ENCODE peak calls at places on chromosomes 2 and 18, in eight cellular contexts. One of them, this sample, is unnamed.

GRCh38 chr2:35454966-35455638 is 900.5 kb upstream of the CRIM1 start:
- DNase-seq in NCI-H2081: no peak
- DNase-seq in amniotic stem cell: no peak
- DNase-seq in activated CD4-positive, alpha-beta T cell treated with anti-CD3 and anti-CD28 coated beads, Interleukin-2, amount 50 U/mL, for 1 hour: no peak
- DNase-seq in activated T-helper 1 cell treated with anti-CD3 and anti-CD28 coated beads, Interleukin-12 subunit alpha, Interleukin-12 subunit beta, Interleukin-2, Interleukin-4 antibody, amounts not matched to agents 30 ng/mL and 10 ng/mL and 1 ng/mL, durations not matched to agents 14 hours and 24 hours and 36 hours: no peak
- DNase-seq in activated naive CD4-positive, alpha-beta T cell: no peak
- DNase-seq in stimulated activated CD4-positive, alpha-beta T cell treated with anti-CD3 and anti-CD28 coated beads, Interleukin-4, amount 100 ng/mL, for 48 hours: no peak
- DNase-seq in G401: no peak
- DNase-seq in this sample: no peak

GRCh38 chr18:59874166-59874565 is 25.6 kb upstream of the PMAIP1 start:
- DNase-seq in NCI-H2081: no peak
- DNase-seq in activated T-helper 1 cell treated with anti-CD3 and anti-CD28 coated beads, Interleukin-12 subunit alpha, Interleukin-12 subunit beta, Interleukin-2, Interleukin-4 antibody, amounts not matched to agents 30 ng/mL and 10 ng/mL and 1 ng/mL, durations not matched to agents 14 hours and 24 hours and 36 hours: no peak
- DNase-seq in activated naive CD4-positive, alpha-beta T cell: no peak
- DNase-seq in activated CD4-positive, alpha-beta T cell treated with anti-CD3 and anti-CD28 coated beads, Interleukin-2, amount 50 U/mL, for 1 hour: no peak
- DNase-seq in amniotic stem cell: peak
- DNase-seq in G401: no peak
- DNase-seq in stimulated activated CD4-positive, alpha-beta T cell treated with anti-CD3 and anti-CD28 coated beads, Interleukin-4, amount 100 ng/mL, for 48 hours: no peak
- DNase-seq in this sample: no peak

GRCh38 chr18:73577365-73577764 is 570.3 kb downstream of the FBXO15 start:
- DNase-seq in stimulated activated CD4-positive, alpha-beta T cell treated with anti-CD3 and anti-CD28 coated beads, Interleukin-4, amount 100 ng/mL, for 48 hours: no peak
- DNase-seq in G401: no peak
- DNase-seq in amniotic stem cell: no peak
- DNase-seq in NCI-H2081: no peak
- DNase-seq in activated naive CD4-positive, alpha-beta T cell: no peak
- DNase-seq in activated CD4-positive, alpha-beta T cell treated with anti-CD3 and anti-CD28 coated beads, Interleukin-2, amount 50 U/mL, for 1 hour: no peak
- DNase-seq in activated T-helper 1 cell treated with anti-CD3 and anti-CD28 coated beads, Interleukin-12 subunit alpha, Interleukin-12 subunit beta, Interleukin-2, Interleukin-4 antibody, amounts not matched to agents 30 ng/mL and 10 ng/mL and 1 ng/mL, durations not matched to agents 14 hours and 24 hours and 36 hours: no peak
- DNase-seq in this sample: no peak

GRCh38 chr2:121085801-121086200 is 199.2 kb downstream of the TFCP2L1 start:
- DNase-seq in activated T-helper 1 cell treated with anti-CD3 and anti-CD28 coated beads, Interleukin-12 subunit alpha, Interleukin-12 subunit beta, Interleukin-2, Interleukin-4 antibody, amounts not matched to agents 30 ng/mL and 10 ng/mL and 1 ng/mL, durations not matched to agents 14 hours and 24 hours and 36 hours: no peak
- DNase-seq in activated CD4-positive, alpha-beta T cell treated with anti-CD3 and anti-CD28 coated beads, Interleukin-2, amount 50 U/mL, for 1 hour: no peak
- DNase-seq in G401: no peak
- DNase-seq in amniotic stem cell: no peak
- DNase-seq in NCI-H2081: peak
- DNase-seq in stimulated activated CD4-positive, alpha-beta T cell treated with anti-CD3 and anti-CD28 coated beads, Interleukin-4, amount 100 ng/mL, for 48 hours: no peak
- DNase-seq in activated naive CD4-positive, alpha-beta T cell: no peak
- DNase-seq in this sample: no peak

GRCh38 chr2:145939949-145940348 is 1420.0 kb upstream of the ZEB2 start:
- DNase-seq in stimulated activated CD4-positive, alpha-beta T cell treated with anti-CD3 and anti-CD28 coated beads, Interleukin-4, amount 100 ng/mL, for 48 hours: no peak
- DNase-seq in activated T-helper 1 cell treated with anti-CD3 and anti-CD28 coated beads, Interleukin-12 subunit alpha, Interleukin-12 subunit beta, Interleukin-2, Interleukin-4 antibody, amounts not matched to agents 30 ng/mL and 10 ng/mL and 1 ng/mL, durations not matched to agents 14 hours and 24 hours and 36 hours: no peak
- DNase-seq in amniotic stem cell: no peak
- DNase-seq in activated CD4-positive, alpha-beta T cell treated with anti-CD3 and anti-CD28 coated beads, Interleukin-2, amount 50 U/mL, for 1 hour: no peak
- DNase-seq in NCI-H2081: peak
- DNase-seq in G401: no peak
- DNase-seq in activated naive CD4-positive, alpha-beta T cell: no peak
- DNase-seq in this sample: no peak

GRCh38 chr2:196278491-196278911 is 107.1 kb upstream of the STK17B start:
- DNase-seq in activated CD4-positive, alpha-beta T cell treated with anti-CD3 and anti-CD28 coated beads, Interleukin-2, amount 50 U/mL, for 1 hour: peak
- DNase-seq in activated T-helper 1 cell treated with anti-CD3 and anti-CD28 coated beads, Interleukin-12 subunit alpha, Interleukin-12 subunit beta, Interleukin-2, Interleukin-4 antibody, amounts not matched to agents 30 ng/mL and 10 ng/mL and 1 ng/mL, durations not matched to agents 14 hours and 24 hours and 36 hours: no peak
- DNase-seq in G401: no peak
- DNase-seq in activated naive CD4-positive, alpha-beta T cell: no peak
- DNase-seq in amniotic stem cell: peak
- DNase-seq in NCI-H2081: no peak
- DNase-seq in stimulated activated CD4-positive, alpha-beta T cell treated with anti-CD3 and anti-CD28 coated beads, Interleukin-4, amount 100 ng/mL, for 48 hours: peak
- DNase-seq in this sample: peak

GRCh38 chr2:126776255-126776654 is 120.3 kb downstream of the GYPC start:
- DNase-seq in amniotic stem cell: no peak
- DNase-seq in activated T-helper 1 cell treated with anti-CD3 and anti-CD28 coated beads, Interleukin-12 subunit alpha, Interleukin-12 subunit beta, Interleukin-2, Interleukin-4 antibody, amounts not matched to agents 30 ng/mL and 10 ng/mL and 1 ng/mL, durations not matched to agents 14 hours and 24 hours and 36 hours: no peak
- DNase-seq in stimulated activated CD4-positive, alpha-beta T cell treated with anti-CD3 and anti-CD28 coated beads, Interleukin-4, amount 100 ng/mL, for 48 hours: no peak
- DNase-seq in activated CD4-positive, alpha-beta T cell treated with anti-CD3 and anti-CD28 coated beads, Interleukin-2, amount 50 U/mL, for 1 hour: no peak
- DNase-seq in G401: no peak
- DNase-seq in activated naive CD4-positive, alpha-beta T cell: no peak
- DNase-seq in NCI-H2081: no peak
- DNase-seq in this sample: no peak

GRCh38 chr2:239267411-239267941 is 133.3 kb downstream of the HDAC4 start:
- DNase-seq in G401: no peak
- DNase-seq in amniotic stem cell: no peak
- DNase-seq in activated T-helper 1 cell treated with anti-CD3 and anti-CD28 coated beads, Interleukin-12 subunit alpha, Interleukin-12 subunit beta, Interleukin-2, Interleukin-4 antibody, amounts not matched to agents 30 ng/mL and 10 ng/mL and 1 ng/mL, durations not matched to agents 14 hours and 24 hours and 36 hours: peak
- DNase-seq in activated CD4-positive, alpha-beta T cell treated with anti-CD3 and anti-CD28 coated beads, Interleukin-2, amount 50 U/mL, for 1 hour: peak
- DNase-seq in stimulated activated CD4-positive, alpha-beta T cell treated with anti-CD3 and anti-CD28 coated beads, Interleukin-4, amount 100 ng/mL, for 48 hours: peak
- DNase-seq in NCI-H2081: no peak
- DNase-seq in activated naive CD4-positive, alpha-beta T cell: peak
- DNase-seq in this sample: peak

GRCh38 chr18:54712315-54712714 is 116.0 kb upstream of the RAB27B start:
- DNase-seq in activated naive CD4-positive, alpha-beta T cell: no peak
- DNase-seq in G401: no peak
- DNase-seq in amniotic stem cell: peak
- DNase-seq in activated CD4-positive, alpha-beta T cell treated with anti-CD3 and anti-CD28 coated beads, Interleukin-2, amount 50 U/mL, for 1 hour: no peak
- DNase-seq in activated T-helper 1 cell treated with anti-CD3 and anti-CD28 coated beads, Interleukin-12 subunit alpha, Interleukin-12 subunit beta, Interleukin-2, Interleukin-4 antibody, amounts not matched to agents 30 ng/mL and 10 ng/mL and 1 ng/mL, durations not matched to agents 14 hours and 24 hours and 36 hours: no peak
- DNase-seq in NCI-H2081: no peak
- DNase-seq in stimulated activated CD4-positive, alpha-beta T cell treated with anti-CD3 and anti-CD28 coated beads, Interleukin-4, amount 100 ng/mL, for 48 hours: no peak
- DNase-seq in this sample: no peak

GRCh38 chr2:31235504-31235902 is 1.6 kb downstream of the EHD3 start:
- DNase-seq in activated T-helper 1 cell treated with anti-CD3 and anti-CD28 coated beads, Interleukin-12 subunit alpha, Interleukin-12 subunit beta, Interleukin-2, Interleukin-4 antibody, amounts not matched to agents 30 ng/mL and 10 ng/mL and 1 ng/mL, durations not matched to agents 14 hours and 24 hours and 36 hours: no peak
- DNase-seq in NCI-H2081: no peak
- DNase-seq in amniotic stem cell: peak
- DNase-seq in activated CD4-positive, alpha-beta T cell treated with anti-CD3 and anti-CD28 coated beads, Interleukin-2, amount 50 U/mL, for 1 hour: no peak
- DNase-seq in G401: peak
- DNase-seq in stimulated activated CD4-positive, alpha-beta T cell treated with anti-CD3 and anti-CD28 coated beads, Interleukin-4, amount 100 ng/mL, for 48 hours: no peak
- DNase-seq in activated naive CD4-positive, alpha-beta T cell: no peak
- DNase-seq in this sample: no peak

GRCh38 chr2:1493361-1494126 is 80.3 kb downstream of the TPO start:
- DNase-seq in stimulated activated CD4-positive, alpha-beta T cell treated with anti-CD3 and anti-CD28 coated beads, Interleukin-4, amount 100 ng/mL, for 48 hours: no peak
- DNase-seq in activated naive CD4-positive, alpha-beta T cell: no peak
- DNase-seq in NCI-H2081: no peak
- DNase-seq in activated CD4-positive, alpha-beta T cell treated with anti-CD3 and anti-CD28 coated beads, Interleukin-2, amount 50 U/mL, for 1 hour: no peak
- DNase-seq in amniotic stem cell: no peak
- DNase-seq in G401: no peak
- DNase-seq in activated T-helper 1 cell treated with anti-CD3 and anti-CD28 coated beads, Interleukin-12 subunit alpha, Interleukin-12 subunit beta, Interleukin-2, Interleukin-4 antibody, amounts not matched to agents 30 ng/mL and 10 ng/mL and 1 ng/mL, durations not matched to agents 14 hours and 24 hours and 36 hours: no peak
- DNase-seq in this sample: no peak

GRCh38 chr2:58569460-58570185 is 328.5 kb upstream of the FANCL start:
- DNase-seq in amniotic stem cell: no peak
- DNase-seq in NCI-H2081: no peak
- DNase-seq in G401: no peak
- DNase-seq in activated naive CD4-positive, alpha-beta T cell: no peak
- DNase-seq in activated T-helper 1 cell treated with anti-CD3 and anti-CD28 coated beads, Interleukin-12 subunit alpha, Interleukin-12 subunit beta, Interleukin-2, Interleukin-4 antibody, amounts not matched to agents 30 ng/mL and 10 ng/mL and 1 ng/mL, durations not matched to agents 14 hours and 24 hours and 36 hours: peak
- DNase-seq in activated CD4-positive, alpha-beta T cell treated with anti-CD3 and anti-CD28 coated beads, Interleukin-2, amount 50 U/mL, for 1 hour: no peak
- DNase-seq in stimulated activated CD4-positive, alpha-beta T cell treated with anti-CD3 and anti-CD28 coated beads, Interleukin-4, amount 100 ng/mL, for 48 hours: no peak
- DNase-seq in this sample: no peak